ENCODE peak calls at places on chromosomes 11 and 22, in seven cellular contexts. T is effector memory CD4-positive, alpha-beta T cell; L is testis; G is transverse colon; J is body of pancreas; M is cardiac muscle cell; A is kidney. W is an unnamed sample.

GRCh38 chr11:5452712-5453111 is 3.6 kb downstream of the OR51I2 start:
- DNase-seq in L (no peak), A (no peak), T (no peak), M (no peak), G (no peak), J (no peak), W (no peak)

GRCh38 chr11:65487467-65488272 is 11.2 kb upstream of the MALAT1 start:
- DNase-seq in M (peak; percentile 100), T (no peak), G (peak; percentile 95), J (peak; percentile 98), L (peak; percentile 99), A (peak; percentile 100), W (peak; percentile 93)

GRCh38 chr22:37733625-37734401 is 37.0 kb downstream of the TRIOBP start:
- DNase-seq in A (no peak), M (no peak), J (peak; percentile 66), T (no peak), G (peak; percentile 71), L (no peak), W (no peak)

GRCh38 chr11:131190446-131190845 is 180.0 kb upstream of the NTM start:
- DNase-seq in A (no peak), G (no peak), M (no peak), J (no peak), T (no peak), L (no peak), W (no peak)

GRCh38 chr11:12103411-12104225 is 6.8 kb upstream of the MICAL2 start:
- DNase-seq in G (no peak), T (no peak), L (peak; percentile 18), A (no peak), J (peak; percentile 25), M (no peak), W (no peak)

GRCh38 chr11:19934828-19935259 is 222.2 kb downstream of the NAV2 start:
- DNase-seq in M (no peak), J (no peak), T (no peak), L (no peak), A (no peak), G (no peak), W (no peak)

GRCh38 chr11:111676878-111677585 is 74.8 kb downstream of the SIK2 start:
- DNase-seq in T (no peak), M (peak; percentile 19), J (no peak), L (no peak), A (no peak), G (no peak), W (no peak)

GRCh38 chr11:76607431-76607830 is 63.1 kb downstream of the LRRC32 start:
- DNase-seq in G (no peak), M (no peak), T (no peak), A (no peak), L (no peak), J (no peak), W (no peak)

GRCh38 chr11:13834463-13834862 is 128.1 kb upstream of the SPON1 start:
- DNase-seq in M (no peak), J (no peak), G (no peak), T (no peak), A (no peak), L (no peak), W (peak; percentile 21)

GRCh38 chr22:17303840-17304779 is 65.2 kb upstream of the CECR2 start:
- DNase-seq in L (no peak), T (peak; percentile 52), G (peak; percentile 21), M (no peak), A (no peak), J (no peak), W (no peak)

GRCh38 chr11:116072133-116072532 is 567.9 kb upstream of the CADM1 start:
- DNase-seq in J (no peak), A (no peak), L (no peak), T (no peak), G (no peak), M (no peak), W (no peak)
- H3K4me3 ChIP-seq in J (no peak overlapping the region), A (no peak overlapping the region), L (no peak overlapping the region), T (no peak overlapping the region), G (no peak overlapping the region), M (no peak overlapping the region), W (no peak overlapping the region)

DNA sequence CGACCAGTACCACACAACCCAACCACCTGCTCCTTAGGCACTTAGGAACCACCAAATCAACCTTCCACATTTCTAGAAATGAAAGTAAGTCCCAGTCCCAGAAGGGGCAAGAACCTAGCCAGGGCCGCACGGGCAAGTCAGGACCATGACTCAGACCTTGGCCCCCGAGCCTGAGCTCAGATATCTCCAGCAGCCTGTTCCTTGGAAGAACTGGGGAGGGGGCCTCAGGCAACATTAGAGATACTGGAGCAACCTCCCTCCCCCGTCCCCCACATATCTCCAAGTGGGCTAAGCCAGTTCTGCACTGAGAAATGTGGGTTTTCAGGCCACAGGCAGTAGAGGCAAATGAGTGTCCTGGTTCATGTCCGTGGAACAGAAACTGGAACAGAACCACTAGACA is 7.7 kb downstream of the ARAP1 start:
- DNase-seq in L (no peak), A (peak; percentile 34), M (no peak), G (peak; percentile 6), T (no peak), J (no peak), W (no peak)
- H3K4me1 ChIP-seq in L (no peaks in the 10 kb centered on the region), A (peaks cover 7% of the 10 kb centered on the region), M (peaks cover 53% of the 10 kb centered on the region), G (peaks cover 32% of the 10 kb centered on the region), T (peaks cover 7% of the 10 kb centered on the region), J (no peaks in the 10 kb centered on the region), W (peaks cover 12% of the 10 kb centered on the region)

GRCh38 chr11:112705148-112705547 is 256.1 kb upstream of the NCAM1 start:
- DNase-seq in J (no peak), M (no peak), G (no peak), T (no peak), L (no peak), A (no peak), W (no peak)
- H3K4me3 ChIP-seq in J (no peak overlapping the region), M (no peak overlapping the region), G (no peak overlapping the region), T (no peak overlapping the region), L (no peak overlapping the region), A (no peak overlapping the region), W (no peak overlapping the region)

DNA sequence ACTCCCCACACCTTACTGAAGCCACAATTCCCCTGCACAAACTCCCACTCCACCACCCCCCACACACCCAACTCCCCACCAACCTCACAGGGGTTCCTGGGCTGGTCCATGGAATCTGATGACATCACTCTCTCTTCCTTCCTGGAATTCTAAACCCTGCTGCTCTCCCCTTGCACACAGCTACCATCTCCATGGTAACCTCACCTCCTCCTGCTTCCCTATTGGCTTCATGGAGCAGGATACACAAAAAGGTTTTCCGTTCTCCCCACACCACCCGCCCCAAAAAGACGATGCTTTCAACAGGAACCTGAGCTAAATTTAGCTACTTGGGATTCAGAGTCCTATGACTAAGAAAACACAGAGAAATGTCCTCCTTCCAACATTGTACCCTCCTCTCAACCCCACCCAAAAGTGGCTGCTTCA is 67.1 kb downstream of the RBFOX2 start:
- DNase-seq in A (peak; percentile 51), G (no peak), L (peak; percentile 40), J (no peak), M (peak; percentile 85), T (no peak), W (peak; percentile 37)
- H3K4me1 ChIP-seq in A (peaks cover 16% of the 10 kb centered on the region), G (peaks cover 22% of the 10 kb centered on the region), L (peaks cover 3% of the 10 kb centered on the region), J (peaks cover 16% of the 10 kb centered on the region), M (peaks cover 6% of the 10 kb centered on the region), T (no peaks in the 10 kb centered on the region), W (peaks cover 60% of the 10 kb centered on the region)

GRCh38 chr22:50576806-50577696 is 1.2 kb downstream of the CPT1B start:
- DNase-seq in M (no peak), L (no peak), A (no peak), G (no peak), J (no peak), T (no peak), W (no peak)

GRCh38 chr22:50573491-50574382 is 4.5 kb downstream of the CPT1B start:
- DNase-seq in J (no peak), A (no peak), T (no peak), L (no peak), G (no peak), M (no peak), W (no peak)

GRCh38 chr22:50576070-50576469 is 2.2 kb downstream of the CPT1B start:
- DNase-seq in M (peak; percentile 68), T (no peak), J (peak; percentile 34), G (no peak), L (no peak), A (no peak), W (peak; percentile 74)

GRCh38 chr22:50574383-50574755 is 3.9 kb downstream of the CPT1B start:
- DNase-seq in T (no peak), A (no peak), L (no peak), G (no peak), M (no peak), J (no peak), W (no peak)

DNA sequence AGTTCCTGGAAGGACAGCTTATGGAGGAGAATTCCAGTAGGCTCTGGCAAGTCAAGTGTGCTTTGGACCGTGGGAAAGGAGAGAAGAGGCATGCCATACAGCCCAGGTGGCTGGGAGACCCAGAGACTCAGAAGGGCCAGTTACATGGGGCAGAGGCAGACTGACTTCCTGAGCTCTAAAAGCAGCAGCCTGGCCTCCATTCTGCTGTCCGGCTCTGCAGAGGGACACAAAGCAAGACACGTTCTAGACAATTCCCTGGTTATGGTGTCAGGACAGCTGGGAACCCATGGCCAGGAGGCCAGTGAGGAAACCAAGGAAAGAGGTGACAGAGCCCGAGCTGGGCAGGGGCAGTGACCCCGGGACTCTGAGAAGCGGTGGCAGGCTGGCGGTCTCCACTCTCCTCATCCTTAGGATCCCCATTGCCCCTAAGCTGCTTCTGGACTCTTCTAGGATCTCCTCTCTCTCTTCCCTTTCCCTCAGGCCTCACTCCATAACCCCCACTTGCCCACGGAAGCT is 2.7 kb downstream of the CPT1B start:
- DNase-seq in T (no peak), A (no peak), G (no peak), L (no peak), M (no peak), J (no peak), W (no peak)
- H3K4me3 ChIP-seq in T (no peak overlapping the region), A (no peak overlapping the region), G (no peak overlapping the region), L (no peak overlapping the region), M (no peak overlapping the region), J (no peak overlapping the region), W (no peak overlapping the region)